ENCODE peak calls at places on chromosome 7, in nine cellular contexts. R, F, W, V, A, S, D, P and E are unnamed samples.

GRCh38 chr7:128705891-128706333 is 33.2 kb upstream of the CALU start:
- DNase-seq in R (no peak), F (no peak), W (peak), V (no peak), A (no peak), S (no peak), D (no peak), P (no peak), E (no peak)

GRCh38 chr7:137852108-137852507 is 5.3 kb upstream of the DGKI start:
- DNase-seq in R (no peak), F (no peak), W (no peak), V (no peak), A (no peak), S (no peak), D (no peak), P (no peak), E (no peak)

GRCh38 chr7:20798694-20799121 is 12.0 kb upstream of the SP8 start:
- DNase-seq in R (no peak), F (no peak), W (no peak), V (no peak), A (no peak), S (no peak), D (no peak), P (no peak), E (no peak)

GRCh38 chr7:93890464-93891068 is at the start of gene TFPI2:
- DNase-seq in R (peak), F (no peak), W (peak), V (peak), A (peak), S (peak), D (peak), P (peak), E (peak)

GRCh38 chr7:4163565-4164203 is 518.4 kb upstream of the FOXK1 start:
- DNase-seq in R (no peak), F (no peak), W (no peak), V (no peak), A (no peak), S (peak), D (no peak), P (no peak), E (no peak)

GRCh38 chr7:24981544-24981951 is 1.6 kb upstream of the OSBPL3 start:
- DNase-seq in R (peak), F (peak), W (peak), V (peak), A (peak), S (peak), D (peak), P (no peak), E (peak)

GRCh38 chr7:28503396-28503795 is 91.1 kb downstream of the CREB5 start:
- DNase-seq in R (no peak), F (no peak), W (peak), V (no peak), A (no peak), S (no peak), D (no peak), P (no peak), E (no peak)

GRCh38 chr7:75906991-75907667 is 7.8 kb upstream of the POR start:
- DNase-seq in R (no peak), F (no peak), W (no peak), V (no peak), A (no peak), S (no peak), D (no peak), P (no peak), E (no peak)

GRCh38 chr7:127968547-127968946 is 62.7 kb downstream of the LRRC4 start:
- DNase-seq in R (no peak), F (no peak), W (no peak), V (no peak), A (no peak), S (no peak), D (no peak), P (no peak), E (no peak)

GRCh38 chr7:35004531-35005096 is 32.7 kb downstream of the DPY19L1 start:
- DNase-seq in R (no peak), F (no peak), W (peak), V (peak), A (peak), S (no peak), D (no peak), P (no peak), E (no peak)

GRCh38 chr7:18541189-18541870 is 45.8 kb downstream of the HDAC9 start:
- DNase-seq in R (peak), F (no peak), W (no peak), V (no peak), A (no peak), S (peak), D (no peak), P (no peak), E (no peak)

GRCh38 chr7:104160375-104160774 is 47.4 kb downstream of the ORC5 start:
- DNase-seq in R (no peak), F (no peak), W (peak), V (no peak), A (no peak), S (no peak), D (no peak), P (no peak), E (no peak)

GRCh38 chr7:17679427-17679826 is 260.9 kb downstream of the SNX13 start:
- DNase-seq in R (peak), F (no peak), W (no peak), V (no peak), A (peak), S (no peak), D (no peak), P (no peak), E (no peak)

GRCh38 chr7:114622189-114622588 is 207.6 kb downstream of the FOXP2 start:
- DNase-seq in R (no peak), F (no peak), W (no peak), V (no peak), A (no peak), S (no peak), D (no peak), P (no peak), E (no peak)

GRCh38 chr7:23394828-23395227 is 75.5 kb downstream of the IGF2BP3 start:
- DNase-seq in R (peak), F (no peak), W (no peak), V (no peak), A (no peak), S (no peak), D (no peak), P (no peak), E (no peak)

GRCh38 chr7:115260381-115260780 is 338.5 kb downstream of the MDFIC start:
- DNase-seq in R (no peak), F (no peak), W (no peak), V (no peak), A (no peak), S (no peak), D (no peak), P (no peak), E (peak)

GRCh38 chr7:32937344-32938174 is 19.7 kb upstream of the FKBP9 start:
- DNase-seq in R (peak), F (no peak), W (no peak), V (no peak), A (peak), S (no peak), D (no peak), P (peak), E (no peak)

GRCh38 chr7:132836746-132837145 is 245.1 kb downstream of the CHCHD3 start:
- DNase-seq in R (no peak), F (no peak), W (peak), V (no peak), A (no peak), S (no peak), D (no peak), P (no peak), E (no peak)

GRCh38 chr7:108146070-108146842 is 16.1 kb upstream of the LAMB4 start:
- DNase-seq in R (peak), F (peak), W (peak), V (peak), A (peak), S (peak), D (peak), P (peak), E (peak)

GRCh38 chr7:130152270-130153141 is 52.7 kb downstream of the TMEM209 start:
- DNase-seq in R (no peak), F (no peak), W (no peak), V (no peak), A (no peak), S (no peak), D (no peak), P (no peak), E (no peak)

GRCh38 chr7:21013765-21014502 is 227.2 kb upstream of the SP8 start:
- DNase-seq in R (no peak), F (no peak), W (peak), V (no peak), A (no peak), S (no peak), D (no peak), P (no peak), E (peak)

GRCh38 chr7:105131890-105132289 is 117.9 kb downstream of the KMT2E start:
- DNase-seq in R (no peak), F (no peak), W (no peak), V (no peak), A (no peak), S (no peak), D (no peak), P (no peak), E (no peak)

GRCh38 chr7:87564290-87564963 is 36.3 kb downstream of the ABCB1 start:
- DNase-seq in R (peak), F (peak), W (peak), V (peak), A (no peak), S (peak), D (no peak), P (no peak), E (peak)

GRCh38 chr7:128084896-128085608 is 53.8 kb upstream of the LRRC4 start:
- DNase-seq in R (peak), F (no peak), W (no peak), V (no peak), A (no peak), S (peak), D (no peak), P (no peak), E (no peak)

GRCh38 chr7:50751136-50751535 is 31.6 kb downstream of the GRB10 start:
- DNase-seq in R (no peak), F (no peak), W (peak), V (no peak), A (no peak), S (no peak), D (no peak), P (no peak), E (no peak)

GRCh38 chr7:130940907-130941306 is 206.9 kb upstream of the KLF14 start:
- DNase-seq in R (no peak), F (no peak), W (peak), V (no peak), A (no peak), S (no peak), D (no peak), P (no peak), E (no peak)

GRCh38 chr7:12729112-12729511 is 41.7 kb downstream of the ARL4A start:
- DNase-seq in R (peak), F (no peak), W (peak), V (no peak), A (no peak), S (peak), D (peak), P (peak), E (peak)

GRCh38 chr7:28988818-28989595 is 30.9 kb upstream of the TRIL start:
- DNase-seq in R (peak), F (no peak), W (peak), V (no peak), A (peak), S (no peak), D (peak), P (no peak), E (peak)

GRCh38 chr7:101815826-101816488 is 1.5 kb upstream of the CUX1 start:
- DNase-seq in R (peak), F (peak), W (peak), V (peak), A (peak), S (peak), D (peak), P (peak), E (no peak)
- TF ChIP-seq CTCF in R (no peak), F (no peak), W (no peak), V (peak), A (no peak), S (no peak), D (no peak), P (no peak), E (peak)

DNA sequence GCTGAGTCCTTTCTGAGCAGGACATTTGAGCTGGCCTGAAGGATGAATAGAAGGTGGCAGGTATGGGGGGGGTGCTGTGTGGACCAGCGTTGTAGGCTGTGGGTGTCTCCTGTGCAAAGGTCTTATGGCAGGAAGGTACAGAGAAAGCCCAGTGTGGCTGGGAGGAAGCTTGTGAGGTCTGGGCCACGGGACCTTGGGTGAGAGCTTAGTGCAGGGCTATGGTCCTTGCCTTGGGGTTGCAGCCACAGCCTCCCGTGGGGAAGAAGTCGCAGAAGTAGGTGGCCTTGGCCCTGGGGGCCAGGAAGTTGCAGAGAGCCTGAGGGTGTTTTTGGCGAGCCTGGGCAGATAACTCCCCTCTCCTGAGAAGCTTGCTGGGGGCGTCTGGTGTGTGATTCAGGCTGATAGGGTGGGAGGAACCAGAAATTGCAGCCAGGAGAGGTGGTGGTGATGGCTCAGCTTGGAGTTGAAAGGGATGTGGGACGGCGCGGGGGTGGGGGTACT is 172.0 kb upstream of the TNRC18 start:
- DNase-seq in R (no peak), F (peak), W (peak), V (peak), A (peak), S (no peak), D (no peak), P (no peak), E (peak)
- H3K27ac ChIP-seq in R (no peak), F (no peak), W (peak), V (peak), A (peak), S (no peak), D (peak), P (peak), E (peak)

GRCh38 chr7:42883950-42884349 is 27.9 kb downstream of the C7orf25 start:
- DNase-seq in R (no peak), F (no peak), W (peak), V (no peak), A (peak), S (no peak), D (no peak), P (peak), E (peak)

GRCh38 chr7:42880392-42880791 is 31.5 kb downstream of the C7orf25 start:
- DNase-seq in R (no peak), F (no peak), W (no peak), V (no peak), A (no peak), S (no peak), D (no peak), P (no peak), E (no peak)

GRCh38 chr7:42886866-42887509 is 24.9 kb downstream of the C7orf25 start:
- DNase-seq in R (no peak), F (no peak), W (peak), V (no peak), A (peak), S (no peak), D (no peak), P (no peak), E (no peak)

GRCh38 chr7:42886129-42886528 is 25.7 kb downstream of the C7orf25 start:
- DNase-seq in R (no peak), F (no peak), W (peak), V (no peak), A (no peak), S (no peak), D (no peak), P (no peak), E (no peak)
- TF ChIP-seq CTCF in R (no peak), F (peak), W (peak), V (peak), A (peak), S (no peak), D (no peak), P (peak), E (peak)

DNA sequence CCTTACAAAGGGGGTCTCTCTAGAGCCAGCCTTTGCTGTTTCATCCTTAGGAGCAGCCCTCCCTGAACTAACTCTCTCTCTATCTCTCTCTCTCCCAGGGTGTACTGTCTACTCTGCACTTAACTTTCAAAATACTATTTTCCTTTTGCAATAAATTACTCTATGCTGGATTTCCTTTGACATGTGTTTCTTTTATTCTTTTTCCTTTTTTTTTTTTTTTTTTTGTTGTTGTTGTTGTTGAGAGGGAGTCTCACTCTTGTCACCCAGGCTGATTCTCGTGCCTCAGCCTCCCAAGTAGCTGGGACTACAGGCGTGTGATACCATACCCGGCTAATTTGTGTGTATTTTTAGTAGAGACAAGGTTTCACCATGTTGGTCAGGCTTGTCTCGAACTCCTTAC is 1.5 kb upstream of the ZNF3 start:
- DNase-seq in R (no peak), F (no peak), W (no peak), V (no peak), A (no peak), S (no peak), D (no peak), P (no peak), E (no peak)
- H3K27ac ChIP-seq in R (peak), F (no peak), W (no peak), V (no peak), A (no peak), S (no peak), D (peak), P (no peak), E (no peak)

DNA sequence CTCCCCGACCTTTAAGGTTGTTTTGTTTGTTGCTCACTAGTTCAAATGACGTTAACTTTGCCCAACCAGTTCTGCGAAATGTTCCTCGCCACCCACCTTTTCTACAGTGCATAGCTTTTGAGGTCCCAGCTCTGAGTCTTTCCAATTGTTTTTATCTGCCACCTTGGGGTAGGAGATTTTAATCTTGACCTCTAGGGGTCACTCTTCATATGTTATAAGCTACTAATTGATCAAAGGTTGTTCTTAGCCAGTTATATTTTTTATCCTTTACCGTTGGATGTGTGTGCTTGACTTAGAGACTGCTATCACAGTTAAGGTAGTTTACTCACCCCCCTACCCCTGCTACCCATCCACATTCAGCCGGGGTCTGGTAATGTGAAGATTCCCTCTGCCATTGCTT is 372.4 kb downstream of the SUGCT start:
- DNase-seq in R (no peak), F (no peak), W (peak), V (no peak), A (no peak), S (no peak), D (no peak), P (no peak), E (no peak)
- TF ChIP-seq CTCF in R (no peak), F (no peak), W (peak), V (peak), A (peak), S (no peak), D (no peak), P (no peak), E (no peak)

GRCh38 chr7:2116086-2116810 is 116.5 kb downstream of the MAD1L1 start:
- DNase-seq in R (no peak), F (no peak), W (peak), V (no peak), A (no peak), S (no peak), D (no peak), P (peak), E (peak)
- H3K27ac ChIP-seq in R (no peak), F (no peak), W (peak), V (no peak), A (no peak), S (no peak), D (peak), P (no peak), E (peak)

GRCh38 chr7:151540146-151540545 is 20.5 kb upstream of the RHEB start:
- DNase-seq in R (no peak), F (no peak), W (no peak), V (no peak), A (no peak), S (no peak), D (no peak), P (no peak), E (no peak)

GRCh38 chr7:151549083-151549482 is 29.4 kb upstream of the RHEB start:
- DNase-seq in R (no peak), F (no peak), W (no peak), V (no peak), A (no peak), S (no peak), D (no peak), P (no peak), E (no peak)

GRCh38 chr7:151542606-151543130 is 23.0 kb upstream of the RHEB start:
- DNase-seq in R (no peak), F (no peak), W (no peak), V (no peak), A (no peak), S (no peak), D (no peak), P (no peak), E (no peak)

GRCh38 chr7:151541709-151542499 is 22.2 kb upstream of the RHEB start:
- DNase-seq in R (no peak), F (no peak), W (no peak), V (no peak), A (no peak), S (no peak), D (no peak), P (no peak), E (no peak)

DNA sequence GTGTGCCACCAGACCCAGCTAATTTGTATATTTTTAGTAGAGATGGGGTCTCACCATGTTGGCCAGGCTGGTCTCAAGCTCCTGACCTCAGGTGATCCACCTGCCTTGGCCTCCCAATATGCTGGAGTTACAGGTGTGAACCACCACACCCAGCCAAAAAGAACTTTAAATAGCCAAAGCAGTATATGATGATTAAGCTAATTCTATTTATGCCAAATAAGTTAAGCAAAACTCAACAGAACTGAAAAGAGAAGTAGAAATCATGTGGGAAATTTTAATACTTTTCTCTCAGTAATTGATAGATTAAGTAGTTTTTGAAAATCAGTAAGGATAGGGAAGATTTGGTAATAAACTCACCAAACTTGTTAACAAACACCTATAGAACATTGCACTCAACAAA is 24.5 kb upstream of the RHEB start:
- DNase-seq in R (no peak), F (no peak), W (no peak), V (no peak), A (no peak), S (no peak), D (no peak), P (no peak), E (no peak)
- TF ChIP-seq CTCF in R (no peak), F (no peak), W (no peak), V (no peak), A (no peak), S (no peak), D (no peak), P (no peak), E (no peak)

GRCh38 chr7:102103027-102103372 is 183.7 kb upstream of the SH2B2 start:
- DNase-seq in R (no peak), F (no peak), W (no peak), V (no peak), A (no peak), S (no peak), D (no peak), P (no peak), E (no peak)

GRCh38 chr7:102101111-102101551 is 185.5 kb upstream of the SH2B2 start:
- DNase-seq in R (no peak), F (no peak), W (peak), V (no peak), A (no peak), S (no peak), D (no peak), P (no peak), E (peak)

GRCh38 chr7:102106625-102107024 is 180.0 kb upstream of the SH2B2 start:
- DNase-seq in R (no peak), F (no peak), W (no peak), V (no peak), A (no peak), S (no peak), D (no peak), P (no peak), E (no peak)

GRCh38 chr7:102101926-102102325 is 184.7 kb upstream of the SH2B2 start:
- DNase-seq in R (no peak), F (no peak), W (no peak), V (no peak), A (no peak), S (no peak), D (no peak), P (no peak), E (no peak)

GRCh38 chr7:102104245-102104644 is 182.4 kb upstream of the SH2B2 start:
- DNase-seq in R (no peak), F (no peak), W (no peak), V (no peak), A (no peak), S (no peak), D (no peak), P (no peak), E (no peak)
- H3K27ac ChIP-seq in R (no peak), F (no peak), W (no peak), V (no peak), A (no peak), S (no peak), D (no peak), P (no peak), E (peak)